ENCODE peak calls at places on chromosomes 13 and 19, in eight cellular contexts. A is thoracic aorta; J is stimulated activated CD4-positive, alpha-beta T cell treated with anti-CD3 and anti-CD28 coated beads, Interleukin-2, amount 100 ng/mL, for 48 hours; T is smooth muscle cell of the brain vasculature; N is foreskin fibroblast; D is NCI-H146; Z is M059J; Q is Calu3. R is an unnamed sample.

GRCh38 chr19:43534811-43535761 is 2.1 kb downstream of the ZNF575 start:
- DNase-seq in A (peak), J (no peak), T (no peak), N (peak), D (peak), Z (no peak), Q (peak), R (no peak)

GRCh38 chr19:46728208-46728607 is 11.3 kb upstream of the PRKD2 start:
- DNase-seq in A (no peak), J (no peak), T (no peak), N (no peak), D (no peak), Z (no peak), Q (no peak), R (no peak)

GRCh38 chr13:51035469-51035868 is 75.6 kb downstream of the C13orf42 start:
- DNase-seq in A (no peak), J (no peak), T (no peak), N (no peak), D (peak), Z (no peak), Q (no peak), R (no peak)

GRCh38 chr13:40970803-40971202 is 48.3 kb downstream of the ELF1 start:
- DNase-seq in A (no peak), J (no peak), T (no peak), N (no peak), D (no peak), Z (no peak), Q (no peak), R (no peak)

GRCh38 chr13:69585656-69586055 is 522.0 kb upstream of the ATXN8OS start:
- DNase-seq in A (no peak), J (no peak), T (no peak), N (no peak), D (no peak), Z (no peak), Q (no peak), R (no peak)

GRCh38 chr13:20969182-20969581 is 66.6 kb upstream of the XPO4 start:
- DNase-seq in A (no peak), J (no peak), T (no peak), N (peak), D (no peak), Z (peak), Q (no peak), R (no peak)

GRCh38 chr19:7916137-7916907 is 1.7 kb downstream of the TGFBR3L start:
- DNase-seq in A (no peak), J (peak), T (no peak), N (peak), D (peak), Z (no peak), Q (peak), R (peak)

GRCh38 chr13:41562083-41562482 is 104.7 kb downstream of the RGCC start:
- DNase-seq in A (no peak), J (no peak), T (peak), N (peak), D (no peak), Z (peak), Q (no peak), R (no peak)

GRCh38 chr19:46710687-46711086 is 6.2 kb downstream of the PRKD2 start:
- DNase-seq in A (no peak), J (no peak), T (no peak), N (no peak), D (no peak), Z (no peak), Q (no peak), R (no peak)

GRCh38 chr19:51168571-51169282 is 26.6 kb downstream of the SIGLEC7 start:
- DNase-seq in A (no peak), J (no peak), T (no peak), N (no peak), D (no peak), Z (no peak), Q (no peak), R (no peak)

GRCh38 chr13:76683854-76684253 is 202.4 kb downstream of the KCTD12 start:
- DNase-seq in A (no peak), J (no peak), T (no peak), N (no peak), D (no peak), Z (no peak), Q (no peak), R (no peak)

GRCh38 chr13:24008679-24009078 is 111.4 kb upstream of the C1QTNF9B start:
- DNase-seq in A (no peak), J (no peak), T (no peak), N (peak), D (no peak), Z (peak), Q (no peak), R (no peak)